ENCODE peak calls at places on chromosomes 11 and 22, in four cellular contexts. M, O, Y and B are unnamed samples.
A peak's percentile ranks its signal among the peaks of the same experiment; 100 is the strongest.

GRCh38 chr22:29481265-29482000 is 1.4 kb downstream of the NEFH start:
- DNase-seq in Y (no peak), O (no peak), M (peak; percentile 30), B (no peak)

GRCh38 chr22:33166206-33166605 is 108.0 kb upstream of the SYN3 start:
- DNase-seq in O (no peak), Y (no peak), M (no peak), B (no peak)

GRCh38 chr11:43916621-43917020 is 25.8 kb upstream of the C11orf96 start:
- DNase-seq in Y (no peak), O (peak; percentile 65), M (no peak), B (no peak)

GRCh38 chr22:20013382-20013871 is 3.2 kb downstream of the ARVCF start:
- DNase-seq in Y (peak; percentile 48), M (peak; percentile 81), O (peak; percentile 86), B (no peak)

GRCh38 chr11:287821-288327 is 1.1 kb upstream of the PGGHG start:
- DNase-seq in Y (no peak), O (peak; percentile 56), M (no peak), B (no peak)

GRCh38 chr11:116065986-116066385 is 561.8 kb upstream of the CADM1 start:
- DNase-seq in M (no peak), Y (no peak), O (no peak), B (no peak)

GRCh38 chr11:50412832-50413231 is 380.2 kb downstream of the OR4C45 start:
- DNase-seq in O (no peak), Y (no peak), M (no peak), B (no peak)

GRCh38 chr11:20601221-20601914 is 2.0 kb downstream of the SLC6A5 start:
- DNase-seq in M (no peak), Y (no peak), O (no peak), B (no peak)

GRCh38 chr11:61855939-61856730 is 28.0 kb downstream of the FADS2 start:
- DNase-seq in M (no peak), Y (no peak), O (no peak), B (no peak)

GRCh38 chr22:32024791-32025190 is 18.3 kb upstream of the SLC5A1 start:
- DNase-seq in M (peak; percentile 33), Y (peak; percentile 13), O (no peak), B (peak; percentile 64)

GRCh38 chr11:22684082-22684481 is 17.7 kb downstream of the GAS2 start:
- DNase-seq in Y (no peak), M (no peak), O (no peak), B (no peak)

GRCh38 chr11:44731685-44732411 is 5.1 kb downstream of the TSPAN18 start:
- DNase-seq in M (no peak), O (peak; percentile 81), Y (no peak), B (no peak)

GRCh38 chr11:79092791-79093313 is 348.0 kb downstream of the TENM4 start:
- DNase-seq in M (no peak), O (no peak), Y (peak; percentile 86), B (peak; percentile 98)

GRCh38 chr22:19105867-19106802 is 16.1 kb downstream of the DGCR2 start:
- DNase-seq in Y (no peak), O (peak; percentile 57), M (no peak), B (peak; percentile 12)

GRCh38 chr11:35337136-35337918 is 82.0 kb downstream of the SLC1A2 start:
- DNase-seq in O (no peak), Y (peak; percentile 99), M (peak; percentile 56), B (peak; percentile 97)

GRCh38 chr11:78560826-78561484 is 13.7 kb downstream of the NARS2 start:
- DNase-seq in M (no peak), O (no peak), Y (peak; percentile 12), B (peak; percentile 39)

GRCh38 chr22:49509016-49509415 is 318.7 kb downstream of the BRD1 start:
- DNase-seq in Y (no peak), O (no peak), M (no peak), B (no peak)

GRCh38 chr11:63839508-63840355 is 822 bp downstream of the MARK2 start:
- DNase-seq in M (no peak), O (no peak), Y (peak; percentile 59), B (peak; percentile 44)

GRCh38 chr11:112996924-112997323 is 35.7 kb downstream of the NCAM1 start:
- DNase-seq in O (no peak), M (no peak), Y (no peak), B (no peak)

GRCh38 chr22:18035740-18036139 is 11.4 kb upstream of the MICAL3 start:
- DNase-seq in M (peak; percentile 60), Y (no peak), O (peak; percentile 47), B (peak; percentile 52)

GRCh38 chr11:36899796-36900195 is 301.8 kb upstream of the RAG2 start:
- DNase-seq in O (no peak), Y (no peak), M (no peak), B (no peak)

GRCh38 chr11:44889266-44889665 is 61.4 kb downstream of the TP53I11 start:
- DNase-seq in O (no peak), M (no peak), Y (peak; percentile 71), B (no peak)

GRCh38 chr22:39244496-39245129 is at the start of gene PDGFB:
- DNase-seq in O (no peak), Y (peak; percentile 35), M (peak; percentile 63), B (peak; percentile 62)
- TF ChIP-seq EZH2phosphoT487 in O (no peak), Y (no peak), M (no peak), B (no peak)

GRCh38 chr11:71342951-71343827 is 90.8 kb upstream of the SHANK2 start:
- DNase-seq in M (peak; percentile 78), Y (peak; percentile 45), O (peak; percentile 74), B (peak; percentile 75)
- TF ChIP-seq EZH2phosphoT487 in M (no peak), Y (no peak), O (no peak), B (no peak)

GRCh38 chr11:96969251-96969650 is 579.4 kb downstream of the JRKL start:
- DNase-seq in M (no peak), Y (no peak), O (no peak), B (no peak)

GRCh38 chr11:96961931-96962330 is 572.1 kb downstream of the JRKL start:
- DNase-seq in Y (no peak), O (no peak), M (no peak), B (no peak)

GRCh38 chr11:96963375-96963774 is 573.6 kb downstream of the JRKL start:
- DNase-seq in M (no peak), O (no peak), Y (no peak), B (no peak)

GRCh38 chr11:96964661-96965060 is 574.8 kb downstream of the JRKL start:
- DNase-seq in Y (no peak), M (no peak), O (no peak), B (no peak)

DNA sequence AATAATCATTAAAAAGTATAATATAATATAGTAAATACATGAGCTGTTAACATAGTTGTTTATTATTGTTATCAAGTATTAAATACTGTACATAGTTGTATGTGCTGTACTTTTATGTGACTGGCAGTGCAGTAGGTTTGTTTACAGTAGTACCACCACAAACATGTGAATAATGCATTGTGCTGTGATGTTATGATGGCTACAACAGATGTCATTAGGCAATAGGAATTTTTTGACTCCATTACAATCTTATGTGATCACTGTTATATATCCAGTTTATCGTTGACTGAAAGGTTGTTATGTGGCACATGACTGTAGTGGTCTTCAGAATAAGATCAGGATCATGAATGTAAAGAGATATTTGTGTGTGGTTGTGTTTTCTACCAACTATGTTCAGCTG is 577.8 kb downstream of the JRKL start:
- DNase-seq in M (no peak), O (no peak), Y (no peak), B (no peak)
- TF ChIP-seq EZH2phosphoT487 in M (no peak), O (no peak), Y (no peak), B (no peak)

GRCh38 chr22:37907036-37907954 is 1.2 kb downstream of the MICALL1 start:
- DNase-seq in Y (peak; percentile 75), O (no peak), M (no peak), B (no peak)
- TF ChIP-seq EZH2phosphoT487 in Y (no peak), O (no peak), M (no peak), B (no peak)